ENCODE peak calls at places on chromosomes 13 and 19, in seven cellular contexts. One of them, this sample, is unnamed.

GRCh38 chr19:42553292-42554045 is 25.2 kb upstream of the CEACAM1 start:
- DNase-seq in H9: peak; percentile 22
- DNase-seq in IMR-90: peak; percentile 67
- DNase-seq in H1: no peak
- DNase-seq in neuronal stem cell: no peak
- DNase-seq in mesenchymal stem cell: peak; percentile 54
- DNase-seq in trophoblast cell: no peak
- DNase-seq in this sample: no peak

GRCh38 chr13:40438999-40439797 is 227.2 kb downstream of the FOXO1 start:
- DNase-seq in H9: no peak
- DNase-seq in IMR-90: no peak
- DNase-seq in H1: no peak
- DNase-seq in neuronal stem cell: no peak
- DNase-seq in mesenchymal stem cell: peak; percentile 61
- DNase-seq in trophoblast cell: peak; percentile 96
- DNase-seq in this sample: no peak

GRCh38 chr19:48290341-48290922 is 20.6 kb downstream of the ZNF114 start:
- DNase-seq in H9: peak; percentile 89
- DNase-seq in IMR-90: peak; percentile 57
- DNase-seq in H1: peak; percentile 86
- DNase-seq in neuronal stem cell: peak; percentile 51
- DNase-seq in mesenchymal stem cell: peak; percentile 80
- DNase-seq in trophoblast cell: peak; percentile 66
- DNase-seq in this sample: peak; percentile 96

GRCh38 chr19:56660381-56661105 is 11.0 kb downstream of the ZNF835 start:
- DNase-seq in H9: no peak
- DNase-seq in IMR-90: no peak
- DNase-seq in H1: no peak
- DNase-seq in neuronal stem cell: no peak
- DNase-seq in mesenchymal stem cell: no peak
- DNase-seq in trophoblast cell: peak; percentile 33
- DNase-seq in this sample: peak; percentile 12

GRCh38 chr13:80988752-80989151 is 647.8 kb upstream of the SPRY2 start:
- DNase-seq in H9: no peak
- DNase-seq in IMR-90: no peak
- DNase-seq in H1: no peak
- DNase-seq in neuronal stem cell: peak; percentile 9
- DNase-seq in mesenchymal stem cell: no peak
- DNase-seq in trophoblast cell: no peak
- DNase-seq in this sample: no peak

GRCh38 chr19:18594096-18594823 is 5.7 kb downstream of the REX1BD start:
- DNase-seq in H9: peak; percentile 83
- DNase-seq in IMR-90: peak; percentile 76
- DNase-seq in H1: peak; percentile 90
- DNase-seq in neuronal stem cell: peak; percentile 82
- DNase-seq in mesenchymal stem cell: peak; percentile 81
- DNase-seq in trophoblast cell: peak; percentile 80
- DNase-seq in this sample: peak; percentile 87

GRCh38 chr13:109297628-109298027 is 488.8 kb downstream of the IRS2 start:
- DNase-seq in H9: no peak
- DNase-seq in IMR-90: peak; percentile 90
- DNase-seq in H1: no peak
- DNase-seq in neuronal stem cell: no peak
- DNase-seq in mesenchymal stem cell: peak; percentile 59
- DNase-seq in trophoblast cell: no peak
- DNase-seq in this sample: no peak

GRCh38 chr19:49110567-49110966 is 3.6 kb upstream of the LIN7B start:
- DNase-seq in H9: no peak
- DNase-seq in IMR-90: peak; percentile 62
- DNase-seq in H1: no peak
- DNase-seq in neuronal stem cell: no peak
- DNase-seq in mesenchymal stem cell: peak; percentile 63
- DNase-seq in trophoblast cell: no peak
- DNase-seq in this sample: no peak

GRCh38 chr13:23608704-23609413 is 38.6 kb downstream of the TNFRSF19 start:
- DNase-seq in H9: no peak
- DNase-seq in IMR-90: peak; percentile 42
- DNase-seq in H1: no peak
- DNase-seq in neuronal stem cell: no peak
- DNase-seq in mesenchymal stem cell: no peak
- DNase-seq in trophoblast cell: no peak
- DNase-seq in this sample: no peak

GRCh38 chr13:99876651-99877050 is 94.9 kb downstream of the ZIC5 start:
- DNase-seq in H9: no peak
- DNase-seq in IMR-90: no peak
- DNase-seq in H1: no peak
- DNase-seq in neuronal stem cell: no peak
- DNase-seq in mesenchymal stem cell: no peak
- DNase-seq in trophoblast cell: no peak
- DNase-seq in this sample: no peak

DNA sequence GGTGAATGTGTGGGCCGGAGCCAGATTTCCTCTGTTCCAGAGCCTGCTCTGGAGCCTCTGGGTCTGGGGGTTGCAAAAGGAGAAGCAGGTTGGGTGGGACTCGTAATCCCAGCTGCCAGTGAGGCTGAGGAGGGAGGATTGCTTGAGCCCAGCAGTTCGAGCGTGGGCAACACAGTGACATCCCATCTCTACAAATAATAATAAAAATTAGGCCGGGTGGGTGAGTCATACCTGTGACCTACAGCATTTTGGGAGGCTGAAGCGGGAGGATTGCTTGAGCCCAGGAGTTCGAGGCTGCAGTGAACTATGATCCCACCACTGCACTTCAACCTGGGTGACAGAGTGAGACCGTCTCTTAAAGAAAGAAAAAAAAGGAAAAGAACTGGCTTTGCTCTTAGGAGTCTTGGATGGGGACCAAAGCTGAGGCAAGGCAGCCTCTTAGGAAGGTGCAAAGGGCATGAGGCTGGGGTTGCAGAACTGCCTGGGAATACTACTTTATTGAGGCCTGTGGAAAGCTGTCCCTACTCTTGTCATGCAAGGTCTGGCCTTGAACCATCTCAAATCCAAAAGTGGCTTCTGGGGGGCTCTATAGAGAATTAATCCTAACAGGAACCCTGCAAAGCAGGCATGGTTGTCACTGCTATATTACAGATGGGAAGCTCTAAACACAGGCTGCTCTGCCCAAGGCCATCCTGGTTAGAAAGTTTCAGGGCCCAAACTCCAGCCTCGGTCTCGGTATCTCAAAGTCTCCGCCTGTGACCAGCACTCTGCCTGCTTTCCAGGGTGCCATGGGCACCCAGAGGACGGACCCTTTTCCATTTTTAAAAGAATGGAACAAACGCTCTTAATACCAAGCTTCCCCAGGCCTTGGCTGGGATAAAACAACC is 877 bp upstream of the C19orf12 start:
- DNase-seq in H9: no peak
- DNase-seq in IMR-90: no peak
- DNase-seq in H1: no peak
- DNase-seq in neuronal stem cell: no peak
- DNase-seq in mesenchymal stem cell: peak; percentile 46
- DNase-seq in trophoblast cell: peak; percentile 30
- DNase-seq in this sample: peak; percentile 50
- H3K23ac ChIP-seq in H9: no peak overlapping the region
- H3K23ac ChIP-seq in IMR-90: peak overlapping the region; percentile 63
- H3K23ac ChIP-seq in H1: no peak overlapping the region
- H3K23ac ChIP-seq in neuronal stem cell: peak overlapping the region; percentile 95
- H3K23ac ChIP-seq in mesenchymal stem cell: peak overlapping the region; percentile 14
- H3K23ac ChIP-seq in trophoblast cell: no peak overlapping the region
- H3K23ac ChIP-seq in this sample: peak overlapping the region; percentile 59

GRCh38 chr13:36847541-36848045 is 28.6 kb downstream of the RFXAP start:
- DNase-seq in H9: no peak
- DNase-seq in IMR-90: no peak
- DNase-seq in H1: no peak
- DNase-seq in neuronal stem cell: no peak
- DNase-seq in mesenchymal stem cell: no peak
- DNase-seq in trophoblast cell: no peak
- DNase-seq in this sample: no peak

GRCh38 chr13:36848228-36848982 is 29.4 kb downstream of the RFXAP start:
- DNase-seq in H9: no peak
- DNase-seq in IMR-90: peak; percentile 19
- DNase-seq in H1: peak; percentile 55
- DNase-seq in neuronal stem cell: no peak
- DNase-seq in mesenchymal stem cell: no peak
- DNase-seq in trophoblast cell: no peak
- DNase-seq in this sample: peak; percentile 43

GRCh38 chr13:36850790-36851438 is 31.9 kb downstream of the RFXAP start:
- DNase-seq in H9: peak; percentile 62
- DNase-seq in IMR-90: no peak
- DNase-seq in H1: peak; percentile 82
- DNase-seq in neuronal stem cell: no peak
- DNase-seq in mesenchymal stem cell: no peak
- DNase-seq in trophoblast cell: peak; percentile 18
- DNase-seq in this sample: peak; percentile 43
- H3K18ac ChIP-seq in H9: no peak overlapping the region
- H3K18ac ChIP-seq in IMR-90: no peak overlapping the region
- H3K18ac ChIP-seq in H1: no peak overlapping the region
- H3K18ac ChIP-seq in neuronal stem cell: peak overlapping the region; percentile 5
- H3K18ac ChIP-seq in mesenchymal stem cell: no peak overlapping the region
- H3K18ac ChIP-seq in trophoblast cell: no peak overlapping the region
- H3K18ac ChIP-seq in this sample: no peak overlapping the region

DNA sequence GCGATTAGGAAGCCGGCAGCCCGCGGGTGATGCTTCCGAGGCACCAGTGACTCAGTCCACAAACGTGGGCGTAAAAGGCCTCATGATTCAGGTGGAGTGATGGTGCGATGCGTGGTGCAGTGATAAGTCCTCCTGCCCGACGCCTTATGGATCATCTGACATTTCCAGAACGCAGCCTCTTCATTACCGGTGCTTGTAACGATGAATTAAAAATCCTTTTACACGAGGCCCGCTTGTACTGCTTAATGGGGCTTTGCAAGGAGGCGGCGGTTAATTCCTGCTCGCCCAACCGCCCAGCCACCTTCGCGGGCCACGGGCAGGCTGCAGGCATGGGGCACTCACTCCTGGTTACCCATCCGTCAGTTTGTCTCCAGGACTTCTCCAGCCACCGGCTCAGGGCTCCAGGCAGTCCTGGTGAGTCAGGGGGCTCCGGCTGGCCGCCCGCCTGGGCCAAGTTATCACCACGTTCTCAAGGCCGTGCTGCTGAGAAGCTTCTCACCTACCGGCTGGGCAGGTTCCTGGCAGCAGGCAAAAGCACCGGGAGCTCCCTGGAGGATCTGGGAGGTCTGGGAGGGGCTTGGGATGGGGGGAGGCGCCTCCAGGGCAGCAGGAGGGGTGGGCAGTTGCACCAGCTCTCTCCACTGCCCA is 172.5 kb downstream of the KDM4B start:
- DNase-seq in H9: no peak
- DNase-seq in IMR-90: peak; percentile 45
- DNase-seq in H1: no peak
- DNase-seq in neuronal stem cell: no peak
- DNase-seq in mesenchymal stem cell: no peak
- DNase-seq in trophoblast cell: peak; percentile 57
- DNase-seq in this sample: no peak
- H2AK5ac ChIP-seq in H9: no peak overlapping the region
- H2AK5ac ChIP-seq in IMR-90: no peak overlapping the region
- H2AK5ac ChIP-seq in H1: no peak overlapping the region
- H2AK5ac ChIP-seq in neuronal stem cell: peak overlapping the region; percentile 68
- H2AK5ac ChIP-seq in mesenchymal stem cell: no peak overlapping the region
- H2AK5ac ChIP-seq in trophoblast cell: no peak overlapping the region
- H2AK5ac ChIP-seq in this sample: no peak overlapping the region

GRCh38 chr13:49954674-49955455 is 18.7 kb upstream of the SPRYD7 start:
- DNase-seq in H9: no peak
- DNase-seq in IMR-90: peak; percentile 28
- DNase-seq in H1: no peak
- DNase-seq in neuronal stem cell: no peak
- DNase-seq in mesenchymal stem cell: peak; percentile 9
- DNase-seq in trophoblast cell: peak; percentile 75
- DNase-seq in this sample: no peak

GRCh38 chr13:49952168-49952567 is 16.0 kb upstream of the SPRYD7 start:
- DNase-seq in H9: no peak
- DNase-seq in IMR-90: no peak
- DNase-seq in H1: no peak
- DNase-seq in neuronal stem cell: no peak
- DNase-seq in mesenchymal stem cell: no peak
- DNase-seq in trophoblast cell: peak; percentile 50
- DNase-seq in this sample: no peak

GRCh38 chr13:49956131-49956530 is 20.0 kb upstream of the SPRYD7 start:
- DNase-seq in H9: no peak
- DNase-seq in IMR-90: no peak
- DNase-seq in H1: no peak
- DNase-seq in neuronal stem cell: no peak
- DNase-seq in mesenchymal stem cell: no peak
- DNase-seq in trophoblast cell: no peak
- DNase-seq in this sample: no peak

GRCh38 chr13:49958321-49958720 is 22.2 kb upstream of the SPRYD7 start:
- DNase-seq in H9: no peak
- DNase-seq in IMR-90: peak; percentile 11
- DNase-seq in H1: no peak
- DNase-seq in neuronal stem cell: no peak
- DNase-seq in mesenchymal stem cell: no peak
- DNase-seq in trophoblast cell: no peak
- DNase-seq in this sample: no peak

DNA sequence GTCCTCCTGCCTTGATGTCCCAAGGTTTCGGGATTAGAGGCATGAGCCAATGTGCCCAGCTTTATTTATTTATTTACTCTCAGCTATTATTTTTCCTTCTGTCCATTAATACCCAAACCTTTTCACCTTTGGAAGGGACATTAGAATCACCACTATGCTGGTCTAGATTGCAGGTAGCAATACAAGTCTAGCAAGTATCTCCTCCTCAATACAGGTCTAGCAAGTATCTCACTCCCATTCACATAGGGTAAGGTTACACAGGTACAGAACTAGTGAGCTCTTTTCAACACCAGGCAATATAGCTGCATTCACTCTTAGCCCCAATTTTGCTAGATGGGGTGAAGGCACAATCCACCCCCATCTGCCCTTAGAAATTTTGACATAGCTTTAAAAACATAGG is 17.4 kb upstream of the SPRYD7 start:
- DNase-seq in H9: no peak
- DNase-seq in IMR-90: no peak
- DNase-seq in H1: no peak
- DNase-seq in neuronal stem cell: no peak
- DNase-seq in mesenchymal stem cell: no peak
- DNase-seq in trophoblast cell: peak; percentile 88
- DNase-seq in this sample: no peak
- H3K23ac ChIP-seq in H9: no peak overlapping the region
- H3K23ac ChIP-seq in IMR-90: no peak overlapping the region
- H3K23ac ChIP-seq in H1: no peak overlapping the region
- H3K23ac ChIP-seq in neuronal stem cell: no peak overlapping the region
- H3K23ac ChIP-seq in mesenchymal stem cell: no peak overlapping the region
- H3K23ac ChIP-seq in trophoblast cell: no peak overlapping the region
- H3K23ac ChIP-seq in this sample: no peak overlapping the region

GRCh38 chr19:12913011-12913561 is 6.0 kb downstream of the SYCE2 start:
- DNase-seq in H9: peak; percentile 71
- DNase-seq in IMR-90: peak; percentile 42
- DNase-seq in H1: peak; percentile 70
- DNase-seq in neuronal stem cell: no peak
- DNase-seq in mesenchymal stem cell: peak; percentile 6
- DNase-seq in trophoblast cell: no peak
- DNase-seq in this sample: peak; percentile 72
- H3K18ac ChIP-seq in H9: peak overlapping the region; percentile 33
- H3K18ac ChIP-seq in IMR-90: no peak overlapping the region
- H3K18ac ChIP-seq in H1: peak overlapping the region; percentile 65
- H3K18ac ChIP-seq in neuronal stem cell: peak overlapping the region; percentile 33
- H3K18ac ChIP-seq in mesenchymal stem cell: no peak overlapping the region
- H3K18ac ChIP-seq in trophoblast cell: no peak overlapping the region
- H3K18ac ChIP-seq in this sample: no peak overlapping the region

This sample was measured in mesendoderm.